ENCODE peak calls at places on chromosomes 7 and 10, in nine cellular contexts. One of them, this sample, is unnamed. For H3K27me3 and H3K36me3, the result is how much of the 10 kb centered on the place peaks cover.

GRCh38 chr7:27091125-27091524 is 4.7 kb downstream of the HOXA1 start:
- DNase-seq in heart right ventricle: no peak
- DNase-seq in PC-3: no peak
- DNase-seq in PC-9: peak
- DNase-seq in thoracic aorta: no peak
- DNase-seq in A673: no peak
- DNase-seq in psoas muscle: no peak
- DNase-seq in upper lobe of right lung: no peak
- DNase-seq in naive thymus-derived CD4-positive, alpha-beta T cell: no peak
- DNase-seq in this sample: no peak

GRCh38 chr10:96229568-96230030 is 41.8 kb downstream of the BLNK start:
- DNase-seq in thoracic aorta: peak
- DNase-seq in PC-9: no peak
- DNase-seq in A673: peak
- DNase-seq in heart right ventricle: peak
- DNase-seq in PC-3: peak
- DNase-seq in upper lobe of right lung: peak
- DNase-seq in psoas muscle: peak
- DNase-seq in naive thymus-derived CD4-positive, alpha-beta T cell: peak
- DNase-seq in this sample: no peak

GRCh38 chr10:53846809-53847208 is 954.2 kb downstream of the PCDH15 start:
- DNase-seq in heart right ventricle: no peak
- DNase-seq in PC-9: no peak
- DNase-seq in A673: no peak
- DNase-seq in psoas muscle: no peak
- DNase-seq in PC-3: peak
- DNase-seq in upper lobe of right lung: no peak
- DNase-seq in thoracic aorta: no peak
- DNase-seq in naive thymus-derived CD4-positive, alpha-beta T cell: no peak
- DNase-seq in this sample: no peak

GRCh38 chr7:115844857-115845256 is 185.7 kb downstream of the TFEC start:
- DNase-seq in naive thymus-derived CD4-positive, alpha-beta T cell: no peak
- DNase-seq in heart right ventricle: no peak
- DNase-seq in PC-3: no peak
- DNase-seq in PC-9: no peak
- DNase-seq in upper lobe of right lung: no peak
- DNase-seq in A673: no peak
- DNase-seq in psoas muscle: no peak
- DNase-seq in thoracic aorta: no peak
- DNase-seq in this sample: no peak

GRCh38 chr7:94368371-94368791 is 26.3 kb upstream of the COL1A2 start:
- DNase-seq in psoas muscle: no peak
- DNase-seq in A673: peak
- DNase-seq in upper lobe of right lung: no peak
- DNase-seq in PC-3: no peak
- DNase-seq in PC-9: no peak
- DNase-seq in naive thymus-derived CD4-positive, alpha-beta T cell: no peak
- DNase-seq in heart right ventricle: peak
- DNase-seq in thoracic aorta: no peak
- DNase-seq in this sample: no peak

GRCh38 chr7:108030536-108030935 is 27.6 kb upstream of the LAMB1 start:
- DNase-seq in A673: no peak
- DNase-seq in heart right ventricle: no peak
- DNase-seq in PC-3: no peak
- DNase-seq in PC-9: no peak
- DNase-seq in psoas muscle: no peak
- DNase-seq in thoracic aorta: no peak
- DNase-seq in upper lobe of right lung: no peak
- DNase-seq in naive thymus-derived CD4-positive, alpha-beta T cell: no peak
- DNase-seq in this sample: no peak

GRCh38 chr7:66330961-66331360 is 125.8 kb downstream of the TPST1 start:
- DNase-seq in psoas muscle: peak
- DNase-seq in heart right ventricle: peak
- DNase-seq in PC-3: no peak
- DNase-seq in PC-9: no peak
- DNase-seq in A673: no peak
- DNase-seq in thoracic aorta: no peak
- DNase-seq in naive thymus-derived CD4-positive, alpha-beta T cell: no peak
- DNase-seq in upper lobe of right lung: no peak
- DNase-seq in this sample: no peak

GRCh38 chr10:34768261-34768971 is 46.7 kb downstream of the PARD3 start:
- DNase-seq in naive thymus-derived CD4-positive, alpha-beta T cell: no peak
- DNase-seq in thoracic aorta: peak
- DNase-seq in A673: peak
- DNase-seq in PC-9: no peak
- DNase-seq in upper lobe of right lung: peak
- DNase-seq in PC-3: peak
- DNase-seq in heart right ventricle: peak
- DNase-seq in psoas muscle: peak
- DNase-seq in this sample: peak

GRCh38 chr7:155764432-155764798 is 47.8 kb downstream of the SHH start:
- DNase-seq in PC-9: no peak
- DNase-seq in psoas muscle: no peak
- DNase-seq in naive thymus-derived CD4-positive, alpha-beta T cell: peak
- DNase-seq in heart right ventricle: peak
- DNase-seq in thoracic aorta: no peak
- DNase-seq in upper lobe of right lung: no peak
- DNase-seq in PC-3: no peak
- DNase-seq in A673: no peak
- DNase-seq in this sample: no peak

GRCh38 chr10:89458289-89458688 is 43.9 kb downstream of the IFIT5 start:
- DNase-seq in A673: peak
- DNase-seq in psoas muscle: no peak
- DNase-seq in upper lobe of right lung: no peak
- DNase-seq in thoracic aorta: no peak
- DNase-seq in PC-3: peak
- DNase-seq in naive thymus-derived CD4-positive, alpha-beta T cell: no peak
- DNase-seq in heart right ventricle: no peak
- DNase-seq in PC-9: peak
- DNase-seq in this sample: no peak

GRCh38 chr7:21763818-21764217 is 181.9 kb downstream of the CDCA7L start:
- DNase-seq in A673: no peak
- DNase-seq in upper lobe of right lung: no peak
- DNase-seq in heart right ventricle: no peak
- DNase-seq in psoas muscle: no peak
- DNase-seq in naive thymus-derived CD4-positive, alpha-beta T cell: no peak
- DNase-seq in PC-9: no peak
- DNase-seq in thoracic aorta: no peak
- DNase-seq in PC-3: no peak
- DNase-seq in this sample: no peak

GRCh38 chr10:58319599-58319998 is 15.2 kb upstream of the UBE2D1 start:
- DNase-seq in naive thymus-derived CD4-positive, alpha-beta T cell: no peak
- DNase-seq in A673: no peak
- DNase-seq in PC-3: peak
- DNase-seq in PC-9: no peak
- DNase-seq in upper lobe of right lung: no peak
- DNase-seq in psoas muscle: no peak
- DNase-seq in thoracic aorta: no peak
- DNase-seq in heart right ventricle: no peak
- DNase-seq in this sample: no peak

GRCh38 chr7:137990251-137990901 is 11.5 kb downstream of the CREB3L2 start:
- DNase-seq in PC-9: no peak
- DNase-seq in naive thymus-derived CD4-positive, alpha-beta T cell: no peak
- DNase-seq in heart right ventricle: peak
- DNase-seq in PC-3: no peak
- DNase-seq in psoas muscle: no peak
- DNase-seq in A673: no peak
- DNase-seq in upper lobe of right lung: no peak
- DNase-seq in thoracic aorta: no peak
- DNase-seq in this sample: no peak

GRCh38 chr7:85705076-85705475 is 518.2 kb upstream of the SEMA3D start:
- DNase-seq in upper lobe of right lung: no peak
- DNase-seq in thoracic aorta: no peak
- DNase-seq in heart right ventricle: no peak
- DNase-seq in psoas muscle: no peak
- DNase-seq in PC-9: no peak
- DNase-seq in naive thymus-derived CD4-positive, alpha-beta T cell: no peak
- DNase-seq in A673: no peak
- DNase-seq in PC-3: peak
- DNase-seq in this sample: no peak

GRCh38 chr7:122311280-122311679 is 6.7 kb upstream of the FEZF1 start:
- DNase-seq in PC-9: no peak
- DNase-seq in thoracic aorta: no peak
- DNase-seq in naive thymus-derived CD4-positive, alpha-beta T cell: no peak
- DNase-seq in upper lobe of right lung: no peak
- DNase-seq in heart right ventricle: no peak
- DNase-seq in A673: no peak
- DNase-seq in PC-3: no peak
- DNase-seq in psoas muscle: no peak
- DNase-seq in this sample: no peak

DNA sequence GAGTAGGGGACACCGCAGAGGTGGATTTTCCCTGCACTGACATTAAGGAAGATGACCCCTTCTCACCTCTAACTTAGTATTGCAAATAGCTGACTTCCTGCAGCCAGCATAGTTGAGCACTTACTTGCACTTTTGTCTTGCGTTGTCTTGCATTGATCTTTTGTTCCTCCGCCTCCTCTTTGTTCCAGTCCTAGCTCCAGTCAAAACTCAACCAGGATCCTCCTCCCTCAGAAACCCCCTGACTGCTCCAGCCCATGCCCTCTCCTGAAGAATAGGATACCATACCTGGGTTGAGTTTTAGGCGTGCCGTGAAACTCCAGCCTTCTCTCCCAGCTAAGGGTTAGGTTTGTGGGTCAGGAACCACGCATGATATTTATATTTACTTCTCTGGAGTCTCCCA is 14.3 kb downstream of the ZNF467 start:
- DNase-seq in psoas muscle: no peak
- DNase-seq in PC-9: no peak
- DNase-seq in naive thymus-derived CD4-positive, alpha-beta T cell: no peak
- DNase-seq in PC-3: no peak
- DNase-seq in thoracic aorta: no peak
- DNase-seq in A673: no peak
- DNase-seq in upper lobe of right lung: no peak
- DNase-seq in heart right ventricle: no peak
- DNase-seq in this sample: no peak
- H3K27me3 ChIP-seq in psoas muscle: under half
- H3K27me3 ChIP-seq in PC-9: under half
- H3K27me3 ChIP-seq in naive thymus-derived CD4-positive, alpha-beta T cell: under half
- H3K27me3 ChIP-seq in PC-3: under half
- H3K27me3 ChIP-seq in thoracic aorta: under half
- H3K27me3 ChIP-seq in A673: under half
- H3K27me3 ChIP-seq in upper lobe of right lung: under half
- H3K27me3 ChIP-seq in heart right ventricle: under half
- H3K27me3 ChIP-seq in this sample: under half

GRCh38 chr10:76116523-76116922 is 685.1 kb downstream of the LRMDA start:
- DNase-seq in psoas muscle: no peak
- DNase-seq in A673: no peak
- DNase-seq in thoracic aorta: no peak
- DNase-seq in PC-9: no peak
- DNase-seq in naive thymus-derived CD4-positive, alpha-beta T cell: no peak
- DNase-seq in PC-3: no peak
- DNase-seq in heart right ventricle: no peak
- DNase-seq in upper lobe of right lung: no peak
- DNase-seq in this sample: no peak

GRCh38 chr10:76113952-76114351 is 682.5 kb downstream of the LRMDA start:
- DNase-seq in thoracic aorta: no peak
- DNase-seq in heart right ventricle: no peak
- DNase-seq in PC-9: peak
- DNase-seq in naive thymus-derived CD4-positive, alpha-beta T cell: no peak
- DNase-seq in upper lobe of right lung: no peak
- DNase-seq in A673: peak
- DNase-seq in PC-3: peak
- DNase-seq in psoas muscle: no peak
- DNase-seq in this sample: no peak

GRCh38 chr10:76114556-76114955 is 683.1 kb downstream of the LRMDA start:
- DNase-seq in psoas muscle: no peak
- DNase-seq in heart right ventricle: no peak
- DNase-seq in PC-9: no peak
- DNase-seq in upper lobe of right lung: no peak
- DNase-seq in thoracic aorta: no peak
- DNase-seq in A673: no peak
- DNase-seq in naive thymus-derived CD4-positive, alpha-beta T cell: no peak
- DNase-seq in PC-3: peak
- DNase-seq in this sample: no peak

GRCh38 chr10:76115131-76115470 is 683.7 kb downstream of the LRMDA start:
- DNase-seq in psoas muscle: peak
- DNase-seq in naive thymus-derived CD4-positive, alpha-beta T cell: no peak
- DNase-seq in heart right ventricle: no peak
- DNase-seq in PC-9: no peak
- DNase-seq in thoracic aorta: no peak
- DNase-seq in A673: no peak
- DNase-seq in upper lobe of right lung: no peak
- DNase-seq in PC-3: no peak
- DNase-seq in this sample: no peak

DNA sequence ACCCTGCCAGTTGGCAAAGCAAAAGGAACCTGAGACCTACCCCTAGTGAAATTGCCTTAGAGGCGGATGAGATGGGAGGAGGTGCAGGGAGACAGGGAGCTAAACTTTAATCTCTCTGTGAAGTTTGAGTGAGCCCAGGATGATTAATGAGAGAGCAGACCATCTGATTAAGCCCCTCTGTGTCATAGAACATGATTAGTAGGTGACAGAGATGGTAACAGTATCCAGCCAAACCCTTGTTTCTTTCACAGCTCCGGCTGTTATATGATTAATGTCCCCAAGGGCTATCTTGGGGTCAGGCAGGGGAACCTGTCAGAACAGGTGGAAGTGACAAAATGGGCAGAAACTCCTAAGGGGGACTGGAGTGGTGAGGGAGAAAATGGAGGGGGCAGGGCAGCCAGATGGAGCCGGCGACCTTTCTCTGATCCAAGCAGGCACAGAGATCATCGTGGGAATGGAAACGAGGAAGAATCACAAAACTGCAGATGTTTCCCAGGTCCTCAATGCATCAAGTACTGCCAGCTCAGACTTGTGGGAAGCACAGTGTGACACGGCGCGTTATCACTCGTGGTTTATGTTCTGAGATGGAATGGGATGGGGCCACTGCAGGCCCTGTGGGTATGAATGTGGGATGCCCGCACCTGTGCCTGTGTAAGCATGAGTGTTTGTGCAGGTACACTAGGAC is 684.2 kb downstream of the LRMDA start:
- DNase-seq in A673: no peak
- DNase-seq in psoas muscle: no peak
- DNase-seq in heart right ventricle: no peak
- DNase-seq in naive thymus-derived CD4-positive, alpha-beta T cell: no peak
- DNase-seq in thoracic aorta: no peak
- DNase-seq in upper lobe of right lung: no peak
- DNase-seq in PC-3: peak
- DNase-seq in PC-9: peak
- DNase-seq in this sample: no peak
- H3K36me3 ChIP-seq in A673: under half
- H3K36me3 ChIP-seq in psoas muscle: under half
- H3K36me3 ChIP-seq in heart right ventricle: under half
- H3K36me3 ChIP-seq in naive thymus-derived CD4-positive, alpha-beta T cell: under half
- H3K36me3 ChIP-seq in thoracic aorta: under half
- H3K36me3 ChIP-seq in upper lobe of right lung: under half
- H3K36me3 ChIP-seq in PC-3: under half
- H3K36me3 ChIP-seq in PC-9: under half
- H3K36me3 ChIP-seq in this sample: under half

GRCh38 chr10:63366933-63367332 is 98.8 kb downstream of the JMJD1C start:
- DNase-seq in PC-9: no peak
- DNase-seq in naive thymus-derived CD4-positive, alpha-beta T cell: no peak
- DNase-seq in PC-3: no peak
- DNase-seq in psoas muscle: no peak
- DNase-seq in upper lobe of right lung: no peak
- DNase-seq in heart right ventricle: no peak
- DNase-seq in thoracic aorta: no peak
- DNase-seq in A673: no peak
- DNase-seq in this sample: no peak
- H3K27ac ChIP-seq in PC-9: no peak
- H3K27ac ChIP-seq in naive thymus-derived CD4-positive, alpha-beta T cell: no peak
- H3K27ac ChIP-seq in PC-3: peak
- H3K27ac ChIP-seq in psoas muscle: no peak
- H3K27ac ChIP-seq in upper lobe of right lung: no peak
- H3K27ac ChIP-seq in heart right ventricle: no peak
- H3K27ac ChIP-seq in thoracic aorta: no peak
- H3K27ac ChIP-seq in A673: no peak
- H3K27ac ChIP-seq in this sample: no peak

GRCh38 chr10:100307716-100308115 is 21.2 kb upstream of the BLOC1S2 start:
- DNase-seq in PC-9: no peak
- DNase-seq in upper lobe of right lung: no peak
- DNase-seq in heart right ventricle: no peak
- DNase-seq in PC-3: peak
- DNase-seq in thoracic aorta: no peak
- DNase-seq in psoas muscle: no peak
- DNase-seq in naive thymus-derived CD4-positive, alpha-beta T cell: no peak
- DNase-seq in A673: no peak
- DNase-seq in this sample: no peak
- H3K27me3 ChIP-seq in PC-9: under half
- H3K27me3 ChIP-seq in upper lobe of right lung: under half
- H3K27me3 ChIP-seq in heart right ventricle: half or more
- H3K27me3 ChIP-seq in PC-3: under half
- H3K27me3 ChIP-seq in thoracic aorta: under half
- H3K27me3 ChIP-seq in psoas muscle: under half
- H3K27me3 ChIP-seq in naive thymus-derived CD4-positive, alpha-beta T cell: under half
- H3K27me3 ChIP-seq in A673: under half
- H3K27me3 ChIP-seq in this sample: under half

This sample was measured in ascending aorta.